ENCODE peak calls at places on chromosomes 4 and X, in ten cellular contexts. One of them, this sample, is unnamed.
A peak's percentile ranks its signal among the peaks of the same experiment; 100 is the strongest.

GRCh38 chrX:41259516-41259915 is 74.4 kb upstream of the DDX3X start:
- DNase-seq in ovary: no peak
- DNase-seq in BE2C: peak; percentile 49
- DNase-seq in heart left ventricle: no peak
- DNase-seq in fibroblast of lung: no peak
- DNase-seq in suprapubic skin: no peak
- DNase-seq in cardiac muscle cell: no peak
- DNase-seq in kidney: no peak
- DNase-seq in SK-N-SH: peak; percentile 43
- DNase-seq in body of pancreas: peak; percentile 46
- DNase-seq in this sample: no peak

GRCh38 chr4:80434238-80434637 is 98.7 kb downstream of the CFAP299 start:
- DNase-seq in ovary: no peak
- DNase-seq in BE2C: no peak
- DNase-seq in heart left ventricle: no peak
- DNase-seq in fibroblast of lung: peak; percentile 20
- DNase-seq in suprapubic skin: no peak
- DNase-seq in cardiac muscle cell: no peak
- DNase-seq in kidney: no peak
- DNase-seq in SK-N-SH: no peak
- DNase-seq in body of pancreas: no peak
- DNase-seq in this sample: no peak

GRCh38 chr4:88276952-88277710 is 7.2 kb downstream of the PPM1K start:
- DNase-seq in ovary: no peak
- DNase-seq in BE2C: no peak
- DNase-seq in heart left ventricle: no peak
- DNase-seq in fibroblast of lung: no peak
- DNase-seq in suprapubic skin: no peak
- DNase-seq in cardiac muscle cell: no peak
- DNase-seq in kidney: no peak
- DNase-seq in SK-N-SH: no peak
- DNase-seq in body of pancreas: no peak
- DNase-seq in this sample: no peak

GRCh38 chrX:74536142-74537010 is 78.0 kb downstream of the RLIM start:
- DNase-seq in ovary: peak; percentile 90
- DNase-seq in BE2C: peak; percentile 72
- DNase-seq in heart left ventricle: peak; percentile 91
- DNase-seq in fibroblast of lung: peak; percentile 89
- DNase-seq in suprapubic skin: peak; percentile 84
- DNase-seq in cardiac muscle cell: peak; percentile 56
- DNase-seq in kidney: peak; percentile 95
- DNase-seq in SK-N-SH: peak; percentile 86
- DNase-seq in body of pancreas: peak; percentile 60
- DNase-seq in this sample: peak; percentile 84

GRCh38 chrX:54447461-54447860 is 7.3 kb downstream of the TSR2 start:
- DNase-seq in ovary: no peak
- DNase-seq in BE2C: no peak
- DNase-seq in heart left ventricle: no peak
- DNase-seq in fibroblast of lung: peak; percentile 2
- DNase-seq in suprapubic skin: no peak
- DNase-seq in cardiac muscle cell: peak; percentile 5
- DNase-seq in kidney: no peak
- DNase-seq in SK-N-SH: no peak
- DNase-seq in body of pancreas: no peak
- DNase-seq in this sample: no peak

GRCh38 chr4:113147498-113148231 is 98.2 kb downstream of the ANK2 start:
- DNase-seq in ovary: no peak
- DNase-seq in BE2C: no peak
- DNase-seq in heart left ventricle: no peak
- DNase-seq in fibroblast of lung: no peak
- DNase-seq in suprapubic skin: no peak
- DNase-seq in cardiac muscle cell: no peak
- DNase-seq in kidney: no peak
- DNase-seq in SK-N-SH: no peak
- DNase-seq in body of pancreas: no peak
- DNase-seq in this sample: no peak

GRCh38 chrX:41010188-41010846 is 74.9 kb upstream of the USP9X start:
- DNase-seq in ovary: peak; percentile 73
- DNase-seq in BE2C: peak; percentile 81
- DNase-seq in heart left ventricle: peak; percentile 86
- DNase-seq in fibroblast of lung: peak; percentile 96
- DNase-seq in suprapubic skin: peak; percentile 87
- DNase-seq in cardiac muscle cell: peak; percentile 56
- DNase-seq in kidney: peak; percentile 94
- DNase-seq in SK-N-SH: peak; percentile 65
- DNase-seq in body of pancreas: peak; percentile 84
- DNase-seq in this sample: peak; percentile 79

GRCh38 chrX:153736071-153736820 is 11.6 kb downstream of the ABCD1 start:
- DNase-seq in ovary: no peak
- DNase-seq in BE2C: no peak
- DNase-seq in heart left ventricle: no peak
- DNase-seq in fibroblast of lung: no peak
- DNase-seq in suprapubic skin: no peak
- DNase-seq in cardiac muscle cell: no peak
- DNase-seq in kidney: no peak
- DNase-seq in SK-N-SH: no peak
- DNase-seq in body of pancreas: no peak
- DNase-seq in this sample: no peak

GRCh38 chr4:163107754-163108153 is 58.9 kb downstream of the NAF1 start:
- DNase-seq in ovary: no peak
- DNase-seq in BE2C: no peak
- DNase-seq in heart left ventricle: no peak
- DNase-seq in fibroblast of lung: peak; percentile 43
- DNase-seq in suprapubic skin: no peak
- DNase-seq in cardiac muscle cell: no peak
- DNase-seq in kidney: no peak
- DNase-seq in SK-N-SH: no peak
- DNase-seq in body of pancreas: no peak
- DNase-seq in this sample: no peak

GRCh38 chr4:181775298-181775697 is 467.9 kb upstream of the TENM3 start:
- DNase-seq in ovary: no peak
- DNase-seq in BE2C: no peak
- DNase-seq in heart left ventricle: no peak
- DNase-seq in fibroblast of lung: no peak
- DNase-seq in suprapubic skin: no peak
- DNase-seq in cardiac muscle cell: no peak
- DNase-seq in kidney: no peak
- DNase-seq in SK-N-SH: no peak
- DNase-seq in body of pancreas: no peak
- DNase-seq in this sample: no peak

GRCh38 chr4:176319237-176319703 is 496 bp upstream of the SPCS3 start:
- DNase-seq in ovary: no peak
- DNase-seq in BE2C: no peak
- DNase-seq in heart left ventricle: no peak
- DNase-seq in fibroblast of lung: no peak
- DNase-seq in suprapubic skin: no peak
- DNase-seq in cardiac muscle cell: no peak
- DNase-seq in kidney: no peak
- DNase-seq in SK-N-SH: no peak
- DNase-seq in body of pancreas: no peak
- DNase-seq in this sample: no peak

GRCh38 chr4:121791481-121791880 is 9.6 kb upstream of the EXOSC9 start:
- DNase-seq in ovary: no peak
- DNase-seq in BE2C: no peak
- DNase-seq in heart left ventricle: no peak
- DNase-seq in fibroblast of lung: peak; percentile 59
- DNase-seq in suprapubic skin: no peak
- DNase-seq in cardiac muscle cell: no peak
- DNase-seq in kidney: no peak
- DNase-seq in SK-N-SH: no peak
- DNase-seq in body of pancreas: no peak
- DNase-seq in this sample: no peak

GRCh38 chr4:80265571-80266266 is 745 bp upstream of the FGF5 start:
- DNase-seq in ovary: no peak
- DNase-seq in BE2C: no peak
- DNase-seq in heart left ventricle: no peak
- DNase-seq in fibroblast of lung: peak; percentile 82
- DNase-seq in suprapubic skin: no peak
- DNase-seq in cardiac muscle cell: peak; percentile 33
- DNase-seq in kidney: no peak
- DNase-seq in SK-N-SH: peak; percentile 64
- DNase-seq in body of pancreas: no peak
- DNase-seq in this sample: no peak

GRCh38 chrX:1231850-1232505 is 19.5 kb upstream of the CRLF2 start:
- DNase-seq in ovary: no peak
- DNase-seq in BE2C: no peak
- DNase-seq in heart left ventricle: no peak
- DNase-seq in fibroblast of lung: no peak
- DNase-seq in suprapubic skin: peak; percentile 7
- DNase-seq in cardiac muscle cell: no peak
- DNase-seq in kidney: no peak
- DNase-seq in SK-N-SH: no peak
- DNase-seq in body of pancreas: no peak
- DNase-seq in this sample: no peak

GRCh38 chr4:145735777-145736176 is 55.8 kb downstream of the C4orf51 start:
- DNase-seq in ovary: no peak
- DNase-seq in BE2C: no peak
- DNase-seq in heart left ventricle: no peak
- DNase-seq in fibroblast of lung: no peak
- DNase-seq in suprapubic skin: no peak
- DNase-seq in cardiac muscle cell: peak; percentile 2
- DNase-seq in kidney: no peak
- DNase-seq in SK-N-SH: no peak
- DNase-seq in body of pancreas: no peak
- DNase-seq in this sample: no peak

GRCh38 chr4:139972305-139972704 is 181.7 kb downstream of the MAML3 start:
- DNase-seq in ovary: no peak
- DNase-seq in BE2C: no peak
- DNase-seq in heart left ventricle: no peak
- DNase-seq in fibroblast of lung: no peak
- DNase-seq in suprapubic skin: no peak
- DNase-seq in cardiac muscle cell: no peak
- DNase-seq in kidney: no peak
- DNase-seq in SK-N-SH: no peak
- DNase-seq in body of pancreas: no peak
- DNase-seq in this sample: no peak
- H3K4me1 ChIP-seq in ovary: peaks cover 19% of the 10 kb centered on the region
- H3K4me1 ChIP-seq in BE2C: peaks cover 13% of the 10 kb centered on the region
- H3K4me1 ChIP-seq in heart left ventricle: peaks cover 38% of the 10 kb centered on the region
- H3K4me1 ChIP-seq in fibroblast of lung: no peaks in the 10 kb centered on the region
- H3K4me1 ChIP-seq in suprapubic skin: peaks cover 26% of the 10 kb centered on the region
- H3K4me1 ChIP-seq in cardiac muscle cell: peaks cover 6% of the 10 kb centered on the region
- H3K4me1 ChIP-seq in kidney: peaks cover 8% of the 10 kb centered on the region
- H3K4me1 ChIP-seq in SK-N-SH: peaks cover 43% of the 10 kb centered on the region
- H3K4me1 ChIP-seq in body of pancreas: peaks cover 55% of the 10 kb centered on the region
- H3K4me1 ChIP-seq in this sample: peaks cover 61% of the 10 kb centered on the region

GRCh38 chr4:14095881-14096280 is 468.4 kb upstream of the BOD1L1 start:
- DNase-seq in ovary: no peak
- DNase-seq in BE2C: no peak
- DNase-seq in heart left ventricle: no peak
- DNase-seq in fibroblast of lung: no peak
- DNase-seq in suprapubic skin: no peak
- DNase-seq in cardiac muscle cell: no peak
- DNase-seq in kidney: no peak
- DNase-seq in SK-N-SH: no peak
- DNase-seq in body of pancreas: no peak
- DNase-seq in this sample: no peak

GRCh38 chr4:14096406-14096965 is 469.0 kb upstream of the BOD1L1 start:
- DNase-seq in ovary: no peak
- DNase-seq in BE2C: no peak
- DNase-seq in heart left ventricle: no peak
- DNase-seq in fibroblast of lung: no peak
- DNase-seq in suprapubic skin: no peak
- DNase-seq in cardiac muscle cell: no peak
- DNase-seq in kidney: no peak
- DNase-seq in SK-N-SH: no peak
- DNase-seq in body of pancreas: no peak
- DNase-seq in this sample: no peak

GRCh38 chr4:14100349-14100748 is 472.8 kb upstream of the BOD1L1 start:
- DNase-seq in ovary: no peak
- DNase-seq in BE2C: no peak
- DNase-seq in heart left ventricle: no peak
- DNase-seq in fibroblast of lung: no peak
- DNase-seq in suprapubic skin: no peak
- DNase-seq in cardiac muscle cell: no peak
- DNase-seq in kidney: no peak
- DNase-seq in SK-N-SH: peak; percentile 12
- DNase-seq in body of pancreas: no peak
- DNase-seq in this sample: no peak
- H3K9me3 ChIP-seq in ovary: no peaks in the 10 kb centered on the region
- H3K9me3 ChIP-seq in BE2C: no peaks in the 10 kb centered on the region
- H3K9me3 ChIP-seq in heart left ventricle: no peaks in the 10 kb centered on the region
- H3K9me3 ChIP-seq in fibroblast of lung: no peaks in the 10 kb centered on the region
- H3K9me3 ChIP-seq in suprapubic skin: no peaks in the 10 kb centered on the region
- H3K9me3 ChIP-seq in cardiac muscle cell: no peaks in the 10 kb centered on the region
- H3K9me3 ChIP-seq in kidney: no peaks in the 10 kb centered on the region
- H3K9me3 ChIP-seq in SK-N-SH: no peaks in the 10 kb centered on the region
- H3K9me3 ChIP-seq in body of pancreas: no peaks in the 10 kb centered on the region
- H3K9me3 ChIP-seq in this sample: no peaks in the 10 kb centered on the region

DNA sequence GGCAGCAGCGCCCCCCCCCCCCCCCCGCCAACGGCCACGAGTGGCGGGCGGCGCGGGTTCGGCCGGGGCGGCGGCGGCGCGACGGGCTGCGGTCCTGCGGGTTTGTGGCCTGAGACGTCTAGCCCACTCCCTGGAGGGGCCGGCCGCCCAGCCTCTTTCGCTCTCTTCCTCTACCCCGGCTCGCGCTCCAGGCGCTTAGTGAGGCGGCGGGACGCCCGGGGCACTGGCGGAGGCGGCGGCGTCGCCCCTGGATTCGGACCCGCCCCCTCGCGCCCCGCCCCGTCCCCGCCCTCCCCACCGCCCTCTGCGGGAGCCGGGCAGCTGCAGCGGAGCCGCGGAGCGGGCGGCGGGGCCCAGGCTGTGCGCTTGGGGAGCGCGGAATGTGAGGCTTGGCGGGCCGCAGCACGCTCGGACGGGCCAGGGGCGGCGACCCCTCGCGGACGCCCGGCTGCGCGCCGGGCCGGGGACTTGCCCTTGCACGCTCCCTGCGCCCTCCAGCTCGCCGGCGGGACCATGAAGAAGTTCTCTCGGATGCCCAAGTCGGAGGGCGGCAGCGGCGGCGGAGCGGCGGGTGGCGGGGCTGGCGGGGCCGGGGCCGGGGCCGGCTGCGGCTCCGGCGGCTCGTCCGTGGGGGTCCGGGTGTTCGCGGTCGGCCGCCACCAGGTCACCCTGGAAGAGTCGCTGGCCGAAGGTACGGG is at the start of gene BMP2K:
- DNase-seq in ovary: peak; percentile 85
- DNase-seq in BE2C: peak; percentile 89
- DNase-seq in heart left ventricle: peak; percentile 88
- DNase-seq in fibroblast of lung: peak; percentile 73
- DNase-seq in suprapubic skin: peak; percentile 87
- DNase-seq in cardiac muscle cell: peak; percentile 90
- DNase-seq in kidney: peak; percentile 94
- DNase-seq in SK-N-SH: peak; percentile 95
- DNase-seq in body of pancreas: peak; percentile 83
- DNase-seq in this sample: peak; percentile 93
- TF ChIP-seq CTCF in ovary: no peak
- TF ChIP-seq CTCF in BE2C: no peak
- TF ChIP-seq CTCF in heart left ventricle: no peak
- TF ChIP-seq CTCF in fibroblast of lung: no peak
- TF ChIP-seq CTCF in suprapubic skin: peak; percentile 26
- TF ChIP-seq CTCF in cardiac muscle cell: no peak
- TF ChIP-seq CTCF in kidney: no peak
- TF ChIP-seq CTCF in SK-N-SH: no peak
- TF ChIP-seq CTCF in body of pancreas: no peak
- TF ChIP-seq CTCF in this sample: peak; percentile 15

DNA sequence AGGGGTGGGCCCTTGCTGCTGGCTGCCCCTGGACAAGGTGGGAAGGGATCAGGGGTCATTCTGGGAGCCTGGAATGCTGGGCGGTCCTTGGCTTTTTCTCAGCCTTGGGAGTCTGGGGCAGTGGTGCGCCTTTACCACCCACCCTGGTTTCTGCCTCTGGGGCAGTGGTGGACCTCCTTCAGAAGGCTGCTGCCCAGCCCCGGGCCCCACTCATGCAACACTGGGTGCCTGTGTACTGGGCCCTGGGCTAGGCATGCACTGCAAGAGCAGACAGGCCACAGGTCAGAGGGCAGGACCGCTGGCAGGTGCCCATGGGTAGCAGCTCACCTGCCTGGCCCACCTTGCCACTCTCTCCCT is 4.3 kb downstream of the SH3BP2 start:
- DNase-seq in ovary: peak; percentile 22
- DNase-seq in BE2C: peak; percentile 8
- DNase-seq in heart left ventricle: no peak
- DNase-seq in fibroblast of lung: no peak
- DNase-seq in suprapubic skin: peak; percentile 73
- DNase-seq in cardiac muscle cell: no peak
- DNase-seq in kidney: peak; percentile 74
- DNase-seq in SK-N-SH: peak; percentile 4
- DNase-seq in body of pancreas: no peak
- DNase-seq in this sample: peak; percentile 49
- H3K4me1 ChIP-seq in ovary: peaks cover 27% of the 10 kb centered on the region
- H3K4me1 ChIP-seq in BE2C: peaks cover 60% of the 10 kb centered on the region
- H3K4me1 ChIP-seq in heart left ventricle: peaks cover 92% of the 10 kb centered on the region
- H3K4me1 ChIP-seq in fibroblast of lung: peaks cover 33% of the 10 kb centered on the region
- H3K4me1 ChIP-seq in suprapubic skin: peaks cover 91% of the 10 kb centered on the region
- H3K4me1 ChIP-seq in cardiac muscle cell: peaks cover 34% of the 10 kb centered on the region
- H3K4me1 ChIP-seq in kidney: peaks cover 77% of the 10 kb centered on the region
- H3K4me1 ChIP-seq in SK-N-SH: peaks cover 88% of the 10 kb centered on the region
- H3K4me1 ChIP-seq in body of pancreas: peaks cover 94% of the 10 kb centered on the region
- H3K4me1 ChIP-seq in this sample: peaks cover 87% of the 10 kb centered on the region

This sample was measured in upper lobe of right lung.